ENCODE peak calls at places on chromosomes 16 and 17, in four cellular contexts. G is GM12865, Z is PC-3, T is natural killer cell. K is an unnamed sample.

GRCh38 chr16:70258946-70259345 is 7.2 kb upstream of the EXOSC6 start:
- DNase-seq in G (no peak), Z (no peak), T (no peak), K (peak; percentile 52)

GRCh38 chr17:71110326-71110725 is 941.0 kb downstream of the KCNJ2 start:
- DNase-seq in G (no peak), Z (peak; percentile 49), T (no peak), K (no peak)

GRCh38 chr16:69186642-69187386 is at the start of gene SNTB2:
- DNase-seq in G (peak; percentile 93), Z (peak; percentile 94), T (peak; percentile 79), K (peak; percentile 95)

GRCh38 chr17:68512967-68513474 is 791 bp downstream of the PRKAR1A start:
- DNase-seq in G (peak; percentile 16), Z (peak; percentile 44), T (no peak), K (no peak)

GRCh38 chr16:72715267-72715666 is 332.7 kb downstream of the ZFHX3 start:
- DNase-seq in G (no peak), Z (peak; percentile 9), T (no peak), K (no peak)

GRCh38 chr17:78180083-78180482 is 6.8 kb downstream of the TK1 start:
- DNase-seq in G (no peak), Z (no peak), T (peak; percentile 36), K (no peak)

GRCh38 chr16:56977823-56978430 is 11.4 kb upstream of the NLRC5 start:
- DNase-seq in G (no peak), Z (no peak), T (no peak), K (no peak)

GRCh38 chr16:89330177-89330856 is 112.8 kb downstream of the ZNF778 start:
- DNase-seq in G (no peak), Z (peak; percentile 94), T (no peak), K (no peak)

GRCh38 chr17:55237826-55238196 is 26.9 kb upstream of the HLF start:
- DNase-seq in G (peak; percentile 15), Z (no peak), T (no peak), K (no peak)

GRCh38 chr17:74199306-74200092 is 4.0 kb upstream of the RPL38 start:
- DNase-seq in G (peak; percentile 60), Z (peak; percentile 83), T (peak; percentile 64), K (peak; percentile 86)

GRCh38 chr17:2912754-2913153 is 116.5 kb downstream of the RAP1GAP2 start:
- DNase-seq in G (no peak), Z (no peak), T (no peak), K (no peak)

DNA sequence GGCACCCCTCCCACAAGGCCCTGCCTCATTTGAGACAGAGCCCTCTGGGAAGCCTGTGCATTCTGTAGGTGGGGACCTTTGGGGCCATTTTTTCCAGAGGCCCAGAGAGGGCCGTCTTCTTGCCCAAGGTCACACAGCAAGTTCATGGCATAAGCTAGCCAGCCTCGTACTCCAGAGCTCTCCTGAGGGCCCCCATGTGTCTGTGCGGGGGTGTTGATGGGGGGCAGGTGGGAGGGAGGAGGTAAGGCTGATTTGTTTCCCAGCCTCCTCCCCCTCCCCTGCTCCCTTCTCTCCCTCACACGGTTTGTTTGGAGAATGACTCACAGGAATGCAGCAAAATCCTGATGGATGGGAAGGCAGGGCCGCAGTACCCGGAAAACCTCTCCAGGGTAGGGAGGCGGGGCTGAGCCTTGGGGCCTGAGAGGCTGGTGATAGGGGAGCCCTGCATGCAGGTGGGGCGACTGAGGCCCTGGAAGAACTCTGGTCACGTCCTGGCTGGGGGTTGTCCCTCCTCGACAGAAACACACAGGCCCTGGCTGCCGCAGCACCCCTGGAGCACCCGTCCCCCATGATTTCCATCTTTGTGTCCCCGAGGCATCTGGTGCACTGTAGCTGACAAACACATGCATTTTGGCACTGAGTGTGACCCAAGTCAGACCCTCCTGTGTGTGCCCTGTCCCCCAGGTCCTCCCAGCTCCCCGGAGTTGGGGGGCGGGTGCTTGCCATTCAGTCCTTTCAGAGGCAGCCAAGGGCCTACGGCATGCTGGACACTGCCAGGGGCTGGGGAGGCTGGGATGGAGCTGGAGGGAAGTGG is 29.7 kb downstream of the RAI1 start:
- DNase-seq in G (no peak), Z (peak; percentile 95), T (no peak), K (no peak)
- TF ChIP-seq CTCF in G (no peak), Z (no peak), T (no peak), K (no peak)

GRCh38 chr16:85054948-85055502 is 27.4 kb downstream of the KIAA0513 start:
- DNase-seq in G (no peak), Z (no peak), T (no peak), K (no peak)

GRCh38 chr16:85057212-85057889 is 29.8 kb downstream of the KIAA0513 start:
- DNase-seq in G (peak; percentile 36), Z (peak; percentile 17), T (no peak), K (no peak)

GRCh38 chr16:85055503-85056210 is 28.1 kb downstream of the KIAA0513 start:
- DNase-seq in G (peak; percentile 91), Z (peak; percentile 40), T (peak; percentile 75), K (no peak)

GRCh38 chr16:85057948-85058347 is 30.4 kb downstream of the KIAA0513 start:
- DNase-seq in G (peak; percentile 66), Z (no peak), T (no peak), K (no peak)

GRCh38 chr16:85056211-85056748 is 28.7 kb downstream of the KIAA0513 start:
- DNase-seq in G (no peak), Z (no peak), T (no peak), K (no peak)
- TF ChIP-seq CTCF in G (no peak), Z (no peak), T (no peak), K (peak; percentile 48)

DNA sequence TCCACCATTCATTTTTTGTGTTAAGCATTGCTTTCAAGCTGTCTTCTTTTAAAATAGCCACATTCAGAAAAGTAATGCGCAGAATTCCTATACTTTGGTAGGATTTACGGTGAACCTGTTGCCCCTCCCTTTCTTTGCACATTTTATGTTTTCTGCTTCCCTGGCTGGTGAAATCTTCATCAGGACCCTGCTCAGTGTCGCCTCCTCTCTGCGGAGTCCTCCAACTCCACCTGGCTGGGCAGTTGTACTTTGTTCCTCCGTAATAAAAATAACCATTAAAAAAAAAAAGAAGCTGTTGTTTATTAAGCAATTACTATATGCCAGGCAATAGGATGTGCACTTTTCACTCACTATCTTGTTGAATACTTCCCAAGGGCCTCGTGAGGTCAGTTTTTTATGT is 2.9 kb downstream of the UMOD start:
- DNase-seq in G (no peak), Z (no peak), T (no peak), K (no peak)
- TF ChIP-seq CTCF in G (no peak), Z (no peak), T (no peak), K (peak; percentile 39)

GRCh38 chr16:87135631-87136030 is 181.6 kb downstream of the C16orf95 start:
- DNase-seq in G (no peak), Z (no peak), T (no peak), K (no peak)

GRCh38 chr16:87140211-87141200 is 176.7 kb downstream of the C16orf95 start:
- DNase-seq in G (no peak), Z (no peak), T (no peak), K (no peak)

GRCh38 chr16:87138316-87138715 is 178.9 kb downstream of the C16orf95 start:
- DNase-seq in G (no peak), Z (no peak), T (no peak), K (no peak)

GRCh38 chr16:87133966-87134945 is 182.9 kb downstream of the C16orf95 start:
- DNase-seq in G (no peak), Z (no peak), T (no peak), K (no peak)

DNA sequence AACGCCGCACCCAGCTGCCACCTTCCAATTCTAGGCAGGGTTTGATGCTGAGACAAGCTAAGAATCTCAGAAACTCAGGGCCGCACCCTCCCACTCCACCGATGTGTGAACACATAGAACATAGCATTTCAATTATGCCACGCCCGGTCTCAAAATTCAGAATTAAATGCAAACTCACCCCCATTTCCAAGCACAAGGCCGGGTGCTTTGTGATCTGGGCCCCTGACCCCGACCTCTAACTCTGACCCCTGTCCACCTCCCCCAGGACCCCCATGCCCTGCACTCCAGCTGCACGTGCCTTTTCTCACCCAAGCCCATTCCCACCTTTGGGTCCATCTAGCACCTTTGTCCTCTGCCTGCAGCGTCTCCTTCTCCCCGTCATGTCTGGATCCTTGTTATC is 178.3 kb downstream of the C16orf95 start:
- DNase-seq in G (no peak), Z (no peak), T (no peak), K (no peak)
- TF ChIP-seq CTCF in G (no peak), Z (no peak), T (no peak), K (no peak)

DNA sequence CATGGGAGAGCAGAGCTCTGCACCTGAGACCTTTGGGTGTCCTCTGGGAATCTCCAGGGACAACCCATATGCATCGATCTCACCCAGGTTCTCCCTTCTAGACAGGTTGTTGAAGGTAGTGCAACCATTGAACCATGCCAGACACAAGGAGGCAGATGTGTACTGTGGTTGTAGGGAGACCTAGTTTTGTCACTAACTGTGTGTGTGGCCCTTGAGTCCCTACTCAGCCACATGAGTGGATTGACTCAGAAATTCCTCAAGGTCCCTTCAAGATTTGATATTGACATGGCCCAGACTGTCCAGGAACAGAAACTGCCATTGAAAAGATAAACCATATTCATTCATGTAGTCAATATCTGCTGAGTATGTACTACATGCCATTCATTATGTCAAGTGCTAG is 396.4 kb upstream of the CCL2 start:
- DNase-seq in G (peak; percentile 5), Z (no peak), T (no peak), K (no peak)
- TF ChIP-seq CTCF in G (no peak), Z (no peak), T (no peak), K (no peak)

GRCh38 chr17:63623786-63624185 is 1.6 kb downstream of the MAP3K3 start:
- DNase-seq in G (no peak), Z (no peak), T (no peak), K (no peak)

GRCh38 chr17:63626551-63627228 is 4.5 kb downstream of the MAP3K3 start:
- DNase-seq in G (no peak), Z (peak; percentile 22), T (no peak), K (no peak)

GRCh38 chr17:63622571-63623390 is 564 bp downstream of the MAP3K3 start:
- DNase-seq in G (peak; percentile 70), Z (peak; percentile 58), T (peak; percentile 57), K (peak; percentile 80)

GRCh38 chr17:63621229-63621683 is 961 bp upstream of the MAP3K3 start:
- DNase-seq in G (no peak), Z (no peak), T (no peak), K (no peak)

GRCh38 chr17:63621684-63622570 is at the start of gene MAP3K3:
- DNase-seq in G (peak; percentile 100), Z (peak; percentile 100), T (peak; percentile 92), K (peak; percentile 98)
- TF ChIP-seq CTCF in G (no peak), Z (no peak), T (no peak), K (no peak)